ENCODE peak calls at places on chromosomes 13 and 19, in four cellular contexts. B, O, A and K are unnamed samples.

GRCh38 chr19:48543121-48543710 is 8.8 kb upstream of the SULT2B1 start:
- DNase-seq in B (peak), O (peak), A (peak), K (peak)

GRCh38 chr19:47699360-47699917 is 13.8 kb upstream of the EHD2 start:
- DNase-seq in B (peak), O (peak), A (peak), K (no peak)

GRCh38 chr19:35442091-35442490 is 6.0 kb upstream of the FFAR2 start:
- DNase-seq in B (no peak), O (no peak), A (no peak), K (no peak)

GRCh38 chr19:55437410-55437809 is 5.7 kb downstream of the SHISA7 start:
- DNase-seq in B (peak), O (peak), A (peak), K (peak)

GRCh38 chr13:41780736-41781708 is 179.9 kb downstream of the VWA8 start:
- DNase-seq in B (no peak), O (no peak), A (no peak), K (peak)

GRCh38 chr13:110186221-110186838 is 120.6 kb downstream of the COL4A1 start:
- DNase-seq in B (no peak), O (no peak), A (peak), K (no peak)

GRCh38 chr13:33353210-33353609 is 67.7 kb upstream of the STARD13 start:
- DNase-seq in B (peak), O (no peak), A (no peak), K (no peak)

GRCh38 chr13:29538625-29538976 is 56.9 kb downstream of the SLC7A1 start:
- DNase-seq in B (no peak), O (no peak), A (no peak), K (no peak)

GRCh38 chr13:23741879-23742510 is 147.2 kb downstream of the MIPEP start:
- DNase-seq in B (no peak), O (peak), A (peak), K (no peak)

GRCh38 chr13:30751183-30751933 is 16.0 kb downstream of the ALOX5AP start:
- DNase-seq in B (no peak), O (no peak), A (no peak), K (no peak)

GRCh38 chr13:102978168-102978567 is 88.0 kb downstream of the SLC10A2 start:
- DNase-seq in B (no peak), O (no peak), A (no peak), K (peak)

GRCh38 chr13:30864352-30865130 is 41.5 kb upstream of the MEDAG start:
- DNase-seq in B (no peak), O (no peak), A (peak), K (peak)

GRCh38 chr13:111517641-111518010 is 197.2 kb downstream of the TEX29 start:
- DNase-seq in B (no peak), O (no peak), A (no peak), K (no peak)

GRCh38 chr19:14575428-14575980 is 3.6 kb upstream of the NDUFB7 start:
- DNase-seq in B (no peak), O (no peak), A (no peak), K (no peak)

GRCh38 chr19:40503300-40503699 is 36.5 kb downstream of the SPTBN4 start:
- DNase-seq in B (no peak), O (no peak), A (peak), K (no peak)

GRCh38 chr19:8367327-8368001 is 3.5 kb downstream of the ANGPTL4 start:
- DNase-seq in B (peak), O (peak), A (peak), K (peak)

GRCh38 chr19:8355631-8356402 is 8.1 kb upstream of the ANGPTL4 start:
- DNase-seq in B (no peak), O (peak), A (no peak), K (peak)

GRCh38 chr13:100484708-100485107 is 103.9 kb downstream of the GGACT start:
- DNase-seq in B (peak), O (no peak), A (no peak), K (no peak)

GRCh38 chr13:54029226-54029625 is 1000.6 kb downstream of the OLFM4 start:
- DNase-seq in B (no peak), O (peak), A (no peak), K (peak)

GRCh38 chr19:29029271-29029670 is 183.7 kb downstream of the UQCRFS1 start:
- DNase-seq in B (no peak), O (no peak), A (no peak), K (no peak)

GRCh38 chr19:37329686-37330085 is 41.2 kb upstream of the ZNF527 start:
- DNase-seq in B (no peak), O (peak), A (peak), K (no peak)

GRCh38 chr13:92966341-92966740 is 260.3 kb upstream of the GPC6 start:
- DNase-seq in B (no peak), O (no peak), A (no peak), K (no peak)

GRCh38 chr13:89695343-89696257 is 1651.9 kb upstream of the MIR17HG start:
- DNase-seq in B (peak), O (peak), A (peak), K (peak)

GRCh38 chr19:57947419-57948134 is at the start of gene ZNF256:
- DNase-seq in B (peak), O (peak), A (peak), K (peak)

GRCh38 chr19:45468159-45468651 is 409 bp downstream of the FOSB start:
- DNase-seq in B (peak), O (no peak), A (peak), K (no peak)

GRCh38 chr19:57351867-57352266 is 796 bp downstream of the ZNF304 start:
- DNase-seq in B (no peak), O (no peak), A (no peak), K (peak)

GRCh38 chr13:79492313-79492798 is 11.4 kb downstream of the NDFIP2 start:
- DNase-seq in B (no peak), O (no peak), A (peak), K (peak)

DNA sequence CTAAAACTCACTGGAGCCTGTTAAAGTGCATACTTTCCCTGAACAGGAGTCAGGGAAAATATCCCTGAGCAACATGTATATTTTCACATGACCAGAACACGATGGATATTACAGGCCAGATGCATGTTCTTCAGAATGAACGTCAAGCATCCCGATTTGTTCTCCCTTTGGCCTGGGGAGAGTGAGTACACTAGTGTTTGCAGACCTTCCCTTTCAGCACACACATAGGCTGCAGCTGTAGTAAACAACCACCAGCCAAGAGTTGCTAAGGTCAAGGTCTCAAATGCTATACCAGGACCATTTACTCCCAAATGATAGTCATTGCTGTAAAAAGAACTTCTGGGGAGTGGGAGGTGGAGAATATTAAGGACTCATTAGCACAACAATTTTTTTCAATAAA is 3.0 kb downstream of the KLF12 start:
- DNase-seq in B (no peak), O (no peak), A (no peak), K (no peak)
- H3K4me3 ChIP-seq in B (no peak), O (peak), A (no peak), K (no peak)

GRCh38 chr13:70708744-70709143 is 600.5 kb upstream of the KLHL1 start:
- DNase-seq in B (no peak), O (peak), A (no peak), K (no peak)
- H3K27ac ChIP-seq in B (no peak), O (peak), A (no peak), K (no peak)

GRCh38 chr19:10270180-10270615 is 722 bp upstream of the ICAM1 start:
- DNase-seq in B (peak), O (no peak), A (peak), K (no peak)
- H3K9ac ChIP-seq in B (peak), O (peak), A (no peak), K (no peak)

GRCh38 chr19:2544576-2545415 is 68.9 kb downstream of the GADD45B start:
- DNase-seq in B (no peak), O (no peak), A (no peak), K (no peak)

GRCh38 chr19:2540646-2541454 is 64.9 kb downstream of the GADD45B start:
- DNase-seq in B (peak), O (peak), A (peak), K (peak)

GRCh38 chr19:2546128-2547032 is 70.5 kb downstream of the GADD45B start:
- DNase-seq in B (peak), O (no peak), A (peak), K (no peak)

GRCh38 chr19:2542341-2543069 is 66.6 kb downstream of the GADD45B start:
- DNase-seq in B (no peak), O (no peak), A (peak), K (no peak)

DNA sequence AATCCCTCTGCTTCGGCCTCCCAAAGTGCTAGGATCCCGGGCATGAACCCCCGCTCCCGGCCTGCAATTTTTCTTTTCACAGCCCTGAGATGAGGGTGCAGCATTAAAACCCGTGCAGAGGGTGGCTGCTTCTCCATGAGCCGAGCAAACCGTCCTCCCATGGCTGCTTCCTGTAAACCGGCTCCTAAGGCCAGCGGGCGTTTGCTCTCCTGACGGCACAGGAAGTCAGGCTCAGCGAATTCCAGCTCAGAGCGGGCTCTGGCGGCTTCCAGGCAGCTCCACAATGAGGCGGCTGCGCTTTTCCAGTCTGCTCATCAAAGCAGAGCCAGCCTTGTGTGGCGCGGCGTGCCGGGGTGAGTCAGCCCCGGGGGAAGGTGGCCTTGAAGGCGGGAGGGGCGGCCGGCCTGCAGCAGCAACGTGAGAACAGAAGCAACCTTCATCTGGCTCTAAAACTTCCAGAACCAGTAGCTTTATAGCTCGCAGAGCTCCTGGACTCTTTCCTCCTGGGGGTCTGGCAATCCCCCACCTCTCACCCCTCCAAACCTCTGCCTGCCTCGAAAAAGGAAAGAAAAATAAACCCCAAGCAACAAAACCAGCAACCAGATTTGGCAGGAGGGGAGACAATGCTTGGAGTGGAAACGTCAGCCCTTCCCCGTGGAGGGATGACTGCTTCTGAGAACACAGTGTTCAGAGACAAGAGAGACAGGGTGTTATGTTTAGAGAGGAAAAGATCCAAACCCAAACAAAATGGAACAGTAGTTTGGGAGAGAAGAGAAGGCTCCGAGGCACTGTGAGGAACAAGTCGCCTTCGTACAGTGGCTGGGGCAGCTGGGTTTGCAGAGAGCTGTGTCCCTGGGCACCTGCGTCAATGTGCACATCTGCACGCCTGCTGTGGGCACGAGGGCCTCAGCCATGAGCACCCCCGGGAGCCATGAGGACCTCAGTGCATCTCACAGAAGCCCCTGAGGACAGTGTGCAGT is 67.8 kb downstream of the GADD45B start:
- DNase-seq in B (peak), O (peak), A (peak), K (peak)
- H3K4me3 ChIP-seq in B (peak), O (peak), A (no peak), K (no peak)

GRCh38 chr19:51163257-51163656 is 21.2 kb downstream of the SIGLEC7 start:
- DNase-seq in B (no peak), O (no peak), A (peak), K (peak)

GRCh38 chr19:51172223-51172622 is 30.1 kb downstream of the SIGLEC7 start:
- DNase-seq in B (no peak), O (no peak), A (no peak), K (no peak)

GRCh38 chr19:51168571-51169282 is 26.6 kb downstream of the SIGLEC7 start:
- DNase-seq in B (no peak), O (no peak), A (no peak), K (no peak)

GRCh38 chr19:51164215-51164614 is 22.1 kb downstream of the SIGLEC7 start:
- DNase-seq in B (no peak), O (no peak), A (no peak), K (no peak)

DNA sequence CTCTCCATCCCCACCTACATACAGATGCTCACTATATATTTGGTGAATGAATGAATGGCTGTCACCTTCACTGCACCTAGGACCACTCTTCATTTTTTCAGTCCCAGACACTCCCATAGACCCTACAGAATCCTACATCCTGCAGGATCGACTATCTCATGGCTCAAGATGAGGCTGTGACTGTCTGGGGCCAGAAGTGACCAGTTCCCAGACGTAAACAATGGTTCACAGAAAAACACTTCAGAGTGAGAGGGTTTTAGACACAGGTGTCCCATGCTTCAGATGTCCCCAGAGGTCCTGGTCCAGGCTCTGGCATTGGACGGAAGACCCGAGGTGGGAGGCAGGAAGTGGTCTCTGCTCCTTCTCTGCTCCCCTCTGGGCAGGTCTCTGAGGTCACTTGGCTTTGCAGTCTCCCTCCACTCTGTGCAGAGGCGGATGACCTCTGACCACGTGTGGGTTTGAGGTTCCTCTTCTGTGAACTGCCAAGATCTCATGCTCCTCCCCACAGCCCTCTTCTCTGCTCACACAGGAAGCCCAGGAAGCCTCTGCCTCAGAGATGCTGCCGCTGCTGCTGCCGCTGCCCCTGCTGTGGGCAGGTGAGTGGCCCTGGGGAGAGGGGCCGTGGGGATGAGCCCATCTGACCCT is 24.9 kb downstream of the SIGLEC7 start:
- DNase-seq in B (peak), O (no peak), A (no peak), K (no peak)
- H3K27ac ChIP-seq in B (no peak), O (no peak), A (no peak), K (no peak)

DNA sequence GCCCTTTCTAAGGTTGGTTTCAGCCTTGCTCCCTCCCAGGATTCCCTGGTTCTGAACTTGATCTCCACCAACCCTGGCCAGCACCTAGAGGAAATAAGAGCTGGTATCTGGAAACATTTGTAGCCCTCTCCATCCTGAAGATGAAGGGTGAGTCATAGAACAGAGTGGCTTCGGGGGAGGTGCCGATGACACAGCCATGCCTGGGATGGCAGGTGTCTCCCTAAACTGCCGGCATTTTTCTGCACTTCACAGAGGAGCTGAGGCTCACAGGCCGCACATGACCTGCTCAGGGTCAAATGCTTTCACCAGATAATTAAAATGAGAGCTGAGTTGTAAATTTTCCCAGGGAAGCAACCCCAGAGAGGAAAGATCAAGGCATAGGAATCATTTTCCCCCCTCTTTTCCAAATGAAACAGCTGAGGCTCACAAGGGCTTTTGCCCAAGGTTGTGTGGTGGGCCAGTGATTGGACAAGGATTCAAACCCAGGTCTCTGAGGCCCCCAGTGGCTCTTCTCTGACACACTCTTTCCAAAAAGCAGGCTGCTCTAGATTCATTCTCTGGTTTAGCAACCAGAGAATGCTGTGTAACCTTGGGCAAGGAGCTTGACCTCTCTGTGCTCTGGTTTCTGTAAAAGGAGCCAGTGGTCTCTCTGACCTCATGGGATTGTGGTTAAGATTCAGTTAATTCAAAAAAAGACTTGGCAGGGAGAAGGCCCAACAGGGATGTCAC is 1.2 kb upstream of the SLC25A42 start:
- DNase-seq in B (no peak), O (peak), A (no peak), K (peak)
- H3K9ac ChIP-seq in B (peak), O (no peak), A (peak), K (no peak)